ENCODE peak calls at places on chromosomes 6 and 20, in eight cellular contexts. Q is HCT116, B is HepG2, U is SK-N-SH, A is H1, S is K562, R is endothelial cell of umbilical vein, I is GM12878. L is an unnamed sample.

GRCh38 chr6:80077067-80077466 is 29.4 kb upstream of the BCKDHB start:
- DNase-seq in S (no peak), Q (no peak), I (no peak), R (no peak), B (no peak), A (no peak), U (no peak), L (no peak)

GRCh38 chr20:46354920-46355654 is 46.8 kb upstream of the CDH22 start:
- DNase-seq in B (no peak), R (no peak), Q (no peak), A (no peak), S (no peak), I (no peak), U (no peak), L (no peak)

GRCh38 chr20:1734269-1734858 is 76.8 kb upstream of the SIRPG start:
- DNase-seq in Q (no peak), I (no peak), A (no peak), S (no peak), B (peak; percentile 23), R (peak; percentile 15), U (no peak), L (no peak)

GRCh38 chr20:51500936-51501335 is 41.6 kb downstream of the NFATC2 start:
- DNase-seq in R (no peak), A (no peak), S (no peak), Q (no peak), I (no peak), B (no peak), U (no peak), L (no peak)

GRCh38 chr6:6736753-6737654 is 148.5 kb downstream of the LY86 start:
- DNase-seq in I (no peak), S (peak; percentile 87), R (peak; percentile 18), A (no peak), Q (no peak), B (no peak), U (peak; percentile 59), L (no peak)

GRCh38 chr20:57686931-57687652 is 22.7 kb downstream of the PMEPA1 start:
- DNase-seq in U (no peak), I (no peak), A (no peak), B (no peak), R (no peak), S (no peak), Q (no peak), L (no peak)

GRCh38 chr20:21548390-21549035 is 34.6 kb upstream of the NKX2-2 start:
- DNase-seq in A (no peak), Q (no peak), U (no peak), I (peak; percentile 46), R (no peak), B (no peak), S (no peak), L (no peak)

GRCh38 chr20:8132015-8132631 is at the start of gene PLCB1:
- DNase-seq in B (peak; percentile 86), I (no peak), S (peak; percentile 16), Q (peak; percentile 13), R (peak; percentile 79), A (peak; percentile 69), U (peak; percentile 96), L (no peak)

DNA sequence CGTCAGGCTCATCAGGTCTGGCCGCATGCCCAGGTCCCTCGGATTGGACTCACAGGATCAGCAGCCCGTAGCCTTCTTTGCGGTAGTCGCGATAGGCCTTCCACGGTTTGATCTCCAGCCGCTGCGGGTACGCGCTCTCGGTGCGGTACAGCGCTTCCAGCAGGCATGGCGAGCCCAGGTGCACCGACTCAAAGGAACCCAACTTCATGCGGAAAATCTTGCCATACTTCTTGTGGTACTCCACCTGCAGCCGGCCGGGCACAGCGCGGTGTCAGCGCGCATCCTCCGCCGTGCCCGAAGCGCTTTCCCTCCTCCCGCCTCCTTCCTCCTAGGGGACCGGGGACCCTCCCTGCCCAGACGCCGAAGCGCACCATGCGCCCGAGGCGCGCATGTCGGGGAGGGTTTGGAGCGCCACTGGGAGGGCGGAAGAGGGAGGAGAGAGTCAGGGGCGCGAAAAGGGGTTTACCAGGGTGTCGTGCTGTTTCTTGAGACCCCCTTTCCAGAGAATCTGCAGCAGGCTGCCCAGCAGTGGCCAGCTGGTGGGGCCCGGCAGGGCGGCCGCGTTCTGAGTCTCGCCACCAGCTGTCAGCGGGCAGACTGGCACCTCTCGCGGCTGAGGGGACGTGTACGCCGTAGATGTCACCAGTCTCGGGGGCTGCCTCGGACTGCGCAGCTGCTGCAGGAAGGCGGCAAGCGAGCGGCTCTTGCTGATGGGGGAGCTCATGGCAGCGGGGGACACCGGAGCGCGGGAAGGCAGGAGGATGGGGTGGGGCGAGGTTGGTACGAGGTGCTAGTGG is 732 bp downstream of the CYP24A1 start:
- DNase-seq in U (peak; percentile 56), B (no peak), S (no peak), R (no peak), Q (no peak), I (no peak), A (no peak), L (no peak)
- H3K4me3 ChIP-seq in U (peak overlapping the region; percentile 16), B (peak overlapping the region; percentile 54), S (no peak overlapping the region), R (no peak overlapping the region), Q (peak overlapping the region; percentile 31), I (no peak overlapping the region), A (peak overlapping the region; percentile 1), L (peak overlapping the region; percentile 85)

GRCh38 chr6:27138398-27138797 is 109.1 kb upstream of the PRSS16 start:
- DNase-seq in S (no peak), A (no peak), Q (no peak), I (no peak), B (no peak), R (no peak), U (no peak), L (no peak)

GRCh38 chr6:27141472-27142015 is 106.0 kb upstream of the PRSS16 start:
- DNase-seq in B (no peak), Q (no peak), I (no peak), U (no peak), R (no peak), A (no peak), S (no peak), L (no peak)

GRCh38 chr6:27138837-27139752 is 108.4 kb upstream of the PRSS16 start:
- DNase-seq in A (peak; percentile 91), U (peak; percentile 77), B (no peak), S (peak; percentile 56), Q (no peak), R (peak; percentile 58), I (peak; percentile 95), L (no peak)

GRCh38 chr6:27141013-27141412 is 106.5 kb upstream of the PRSS16 start:
- DNase-seq in R (no peak), U (no peak), A (no peak), B (no peak), I (no peak), S (no peak), Q (no peak), L (no peak)

GRCh38 chr6:27139753-27140522 is 107.6 kb upstream of the PRSS16 start:
- DNase-seq in U (no peak), R (peak; percentile 44), Q (no peak), S (peak; percentile 24), A (no peak), B (no peak), I (no peak), L (no peak)
- H3K9ac ChIP-seq in U (peak overlapping the region; percentile 72), R (peak overlapping the region; percentile 89), Q (no peak overlapping the region), S (peak overlapping the region; percentile 88), A (peak overlapping the region; percentile 89), B (no peak overlapping the region), I (peak overlapping the region; percentile 80), L (no peak overlapping the region)

DNA sequence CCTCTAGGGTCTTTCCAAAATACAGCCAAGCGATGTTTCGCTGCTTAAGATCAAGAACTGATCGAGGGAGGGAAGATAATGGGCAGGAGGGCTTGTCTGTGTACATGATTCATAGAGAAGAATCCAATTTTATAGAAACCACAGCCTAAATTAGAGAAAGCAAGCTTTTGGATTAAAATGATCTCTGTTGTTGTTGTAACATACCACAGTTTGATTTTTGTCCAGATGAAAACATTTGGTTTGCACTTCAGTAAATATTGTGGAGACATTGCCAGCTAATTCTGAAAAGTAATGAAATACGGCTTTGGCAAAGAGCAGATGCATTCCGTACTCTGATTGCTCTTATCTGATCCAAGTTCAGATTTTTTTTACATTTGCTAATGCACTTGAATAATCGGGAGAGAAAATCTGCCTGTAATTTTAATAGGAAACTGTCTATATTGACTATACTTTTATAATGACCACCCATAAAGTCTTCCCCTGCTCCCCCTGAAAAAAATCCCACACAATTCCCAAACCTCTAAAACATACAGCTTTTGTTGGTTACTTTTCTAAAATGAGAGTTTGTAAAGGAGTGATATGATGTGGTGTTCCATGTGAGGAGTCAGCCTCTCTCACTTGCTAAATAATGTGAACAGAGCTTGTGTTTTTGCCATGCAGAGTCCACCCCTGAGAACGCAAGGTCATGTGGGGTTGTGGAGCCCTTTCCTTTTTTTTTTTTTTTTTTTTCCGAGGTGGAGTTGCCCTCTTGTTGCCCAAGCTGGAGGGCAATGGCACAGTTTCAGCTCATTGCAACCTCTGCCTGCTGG is 199.9 kb downstream of the DTNBP1 start:
- DNase-seq in S (no peak), I (no peak), U (peak; percentile 33), Q (no peak), B (no peak), A (no peak), R (no peak), L (no peak)
- TF ChIP-seq POLR2AphosphoS5 in S (no peak), I (no peak), U (peak; percentile 70), Q (no peak), B (no peak), A (no peak), R (no peak), L (no peak)

GRCh38 chr20:63731410-63731809 is 5.1 kb upstream of the LIME1 start:
- DNase-seq in R (no peak), S (no peak), B (no peak), A (no peak), U (no peak), Q (no peak), I (no peak), L (no peak)

GRCh38 chr20:63733579-63734081 is 2.8 kb upstream of the LIME1 start:
- DNase-seq in A (no peak), B (no peak), U (no peak), S (no peak), Q (no peak), R (no peak), I (no peak), L (no peak)

GRCh38 chr20:63733117-63733516 is 3.3 kb upstream of the LIME1 start:
- DNase-seq in B (no peak), A (no peak), Q (no peak), S (no peak), U (no peak), I (no peak), R (no peak), L (no peak)

GRCh38 chr20:63734111-63734945 is 2.1 kb upstream of the LIME1 start:
- DNase-seq in S (peak; percentile 3), Q (no peak), I (no peak), A (no peak), U (peak; percentile 14), R (no peak), B (no peak), L (no peak)

DNA sequence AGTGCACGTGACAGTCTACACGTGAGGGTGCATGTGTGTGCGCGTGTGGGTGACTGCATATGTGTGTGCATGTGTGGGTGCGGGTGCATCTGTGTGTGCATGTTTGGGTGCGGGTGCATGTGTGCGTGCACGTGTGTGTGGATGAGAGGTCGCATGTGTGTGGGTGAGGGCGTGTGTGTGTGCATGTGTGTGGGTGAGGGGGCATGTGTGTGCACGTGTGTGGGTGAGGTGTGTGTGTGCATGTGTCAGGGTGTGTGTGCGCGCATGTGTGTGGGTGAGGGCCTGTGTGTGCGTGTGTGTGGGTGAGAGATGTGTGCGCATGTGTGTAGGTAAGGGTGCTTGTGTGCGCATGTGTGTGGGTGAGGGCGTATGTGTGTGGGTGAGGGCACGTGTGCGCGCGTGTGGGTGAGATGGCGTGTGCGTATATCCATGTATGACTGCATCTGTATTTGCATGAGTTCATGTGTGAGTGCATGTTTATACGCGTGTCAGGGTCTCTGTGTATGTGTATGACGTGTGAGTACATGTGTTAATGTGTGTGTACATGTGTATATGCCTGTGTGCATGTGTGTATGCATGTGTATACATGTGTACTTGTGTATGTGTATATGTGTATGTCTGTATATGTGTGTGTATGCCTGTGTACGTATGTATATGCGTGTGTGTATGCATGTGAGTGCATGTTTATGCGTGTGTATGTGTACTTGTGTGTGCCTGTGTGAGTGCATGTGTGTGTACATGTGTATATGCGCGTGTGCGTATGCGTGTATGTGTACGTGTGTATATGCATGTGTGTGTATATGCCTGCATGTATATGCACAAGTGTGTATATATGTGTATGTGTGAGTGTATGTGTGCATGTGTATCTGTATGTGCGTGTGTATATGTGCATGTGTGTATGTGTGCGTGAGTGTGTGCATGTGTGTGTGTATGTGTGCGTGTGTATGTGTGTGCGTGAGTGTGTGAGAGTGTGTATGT is 4.1 kb upstream of the LIME1 start:
- DNase-seq in B (no peak), Q (no peak), R (no peak), A (no peak), S (no peak), U (no peak), I (no peak), L (no peak)
- H3K4me3 ChIP-seq in B (no peak overlapping the region), Q (no peak overlapping the region), R (no peak overlapping the region), A (no peak overlapping the region), S (no peak overlapping the region), U (no peak overlapping the region), I (no peak overlapping the region), L (no peak overlapping the region)

L was measured in SK-N-MC.